ENCODE peak calls at places on chromosomes 7 and 10, in seven cellular contexts. D is Panc1, I is EL, M is A172, H is fibroblast of lung, K is brain microvascular endothelial cell, S is AG09319. Q is an unnamed sample.

GRCh38 chr7:94400643-94401042 is 5.9 kb downstream of the COL1A2 start:
- DNase-seq in I (peak), D (no peak), S (no peak), K (no peak), M (no peak), H (peak), Q (no peak)

GRCh38 chr10:5493698-5494097 is 5.7 kb downstream of the CALML5 start:
- DNase-seq in K (no peak), I (no peak), S (no peak), M (no peak), D (no peak), H (no peak), Q (no peak)

GRCh38 chr7:50970092-50970491 is 187.4 kb upstream of the GRB10 start:
- DNase-seq in D (no peak), M (no peak), K (no peak), H (no peak), I (no peak), S (no peak), Q (no peak)

GRCh38 chr7:81447351-81447952 is 322.4 kb downstream of the HGF start:
- DNase-seq in K (peak), I (peak), H (peak), S (peak), M (peak), D (peak), Q (peak)

GRCh38 chr10:26787362-26787761 is 73.4 kb downstream of the ABI1 start:
- DNase-seq in H (no peak), I (no peak), S (no peak), K (no peak), D (no peak), M (no peak), Q (no peak)

GRCh38 chr7:140674899-140675701 is 2.4 kb downstream of the ADCK2 start:
- DNase-seq in K (peak), D (no peak), S (peak), I (peak), H (peak), M (peak), Q (peak)

GRCh38 chr10:110273474-110273873 is 31.2 kb downstream of the SMNDC1 start:
- DNase-seq in S (peak), D (no peak), M (peak), I (peak), K (peak), H (peak), Q (peak)

GRCh38 chr7:1248459-1249131 is 15.9 kb downstream of the UNCX start:
- DNase-seq in H (no peak), I (no peak), M (no peak), S (no peak), K (no peak), D (no peak), Q (no peak)

GRCh38 chr7:3461923-3462322 is 160.9 kb downstream of the SDK1 start:
- DNase-seq in I (no peak), D (no peak), H (no peak), S (no peak), M (no peak), K (no peak), Q (no peak)

GRCh38 chr10:11825796-11826414 is 2.7 kb downstream of the PROSER2 start:
- DNase-seq in M (no peak), K (no peak), I (no peak), S (no peak), D (no peak), H (no peak), Q (no peak)

GRCh38 chr10:124522131-124522902 is 60.7 kb downstream of the LHPP start:
- DNase-seq in I (no peak), H (no peak), M (no peak), K (no peak), S (no peak), D (no peak), Q (no peak)

GRCh38 chr10:46288601-46289206 is 1.9 kb downstream of the ANTXRL start:
- DNase-seq in M (no peak), K (no peak), D (no peak), H (no peak), S (no peak), I (no peak), Q (no peak)

GRCh38 chr10:94439275-94439861 is 37.0 kb downstream of the TBC1D12 start:
- DNase-seq in M (peak), S (no peak), K (no peak), I (peak), D (no peak), H (peak), Q (peak)

GRCh38 chr7:24477807-24478655 is 95.2 kb upstream of the PALS2 start:
- DNase-seq in S (peak), D (no peak), I (peak), K (peak), M (peak), H (peak), Q (peak)

GRCh38 chr10:128626397-128627060 is 500.3 kb upstream of the MKI67 start:
- DNase-seq in D (no peak), H (no peak), M (no peak), I (no peak), S (no peak), K (no peak), Q (no peak)

GRCh38 chr7:106679153-106679931 is 18.4 kb upstream of the CCDC71L start:
- DNase-seq in I (peak), S (no peak), K (peak), H (peak), M (peak), D (no peak), Q (no peak)

GRCh38 chr7:79692015-79692414 is 238.5 kb upstream of the MAGI2 start:
- DNase-seq in H (peak), K (peak), S (peak), M (peak), D (no peak), I (peak), Q (peak)

GRCh38 chr10:122505011-122505410 is 43.7 kb downstream of the HTRA1 start:
- DNase-seq in D (no peak), K (no peak), H (no peak), I (no peak), S (no peak), M (no peak), Q (no peak)

GRCh38 chr7:101222275-101222830 is 4.4 kb downstream of the ZNHIT1 start:
- DNase-seq in D (no peak), S (no peak), M (no peak), I (no peak), H (no peak), K (no peak), Q (no peak)

GRCh38 chr7:145263886-145264285 is 428.0 kb upstream of the TPK1 start:
- DNase-seq in M (no peak), I (no peak), K (no peak), D (no peak), S (no peak), H (no peak), Q (no peak)

GRCh38 chr7:50857804-50858203 is 75.1 kb upstream of the GRB10 start:
- DNase-seq in D (no peak), I (no peak), H (no peak), K (no peak), M (no peak), S (no peak), Q (no peak)

GRCh38 chr7:100003711-100004661 is 11.4 kb upstream of the ZKSCAN1 start:
- DNase-seq in M (no peak), S (no peak), I (no peak), H (no peak), K (no peak), D (no peak), Q (no peak)

GRCh38 chr10:106401161-106401560 is 763.3 kb downstream of the SORCS1 start:
- DNase-seq in S (no peak), M (no peak), D (no peak), I (peak), K (no peak), H (no peak), Q (no peak)

GRCh38 chr7:55427279-55427788 is 62.2 kb downstream of the LANCL2 start:
- DNase-seq in M (no peak), D (no peak), S (no peak), I (no peak), K (no peak), H (peak), Q (no peak)

GRCh38 chr10:62584726-62585125 is 210.6 kb downstream of the ZNF365 start:
- DNase-seq in H (peak), S (no peak), D (no peak), I (peak), M (peak), K (no peak), Q (no peak)

GRCh38 chr10:23448323-23448722 is 9.4 kb downstream of the OTUD1 start:
- DNase-seq in H (no peak), S (no peak), M (no peak), K (no peak), I (no peak), D (no peak), Q (no peak)

GRCh38 chr7:50556247-50556976 is 8.8 kb downstream of the DDC start:
- DNase-seq in S (no peak), I (no peak), H (no peak), M (no peak), D (no peak), K (no peak), Q (no peak)

GRCh38 chr7:50560865-50561351 is 4.3 kb downstream of the DDC start:
- DNase-seq in D (no peak), S (no peak), H (no peak), I (no peak), K (no peak), M (no peak), Q (no peak)

GRCh38 chr10:30098624-30099023 is 39.2 kb upstream of the JCAD start:
- DNase-seq in M (peak), H (peak), D (no peak), I (peak), S (peak), K (peak), Q (peak)

GRCh38 chr10:113704637-113705343 is 25.1 kb downstream of the CASP7 start:
- DNase-seq in S (no peak), M (peak), D (peak), H (peak), K (peak), I (peak), Q (peak)

GRCh38 chr10:121667948-121668335 is 69.7 kb upstream of the FGFR2 start:
- DNase-seq in H (peak), M (no peak), S (no peak), D (no peak), K (no peak), I (no peak), Q (no peak)

GRCh38 chr7:10973942-10974716 is 457 bp downstream of the PHF14 start:
- DNase-seq in H (peak), S (peak), M (peak), I (peak), K (peak), D (no peak), Q (peak)

GRCh38 chr10:99937630-99938029 is 72.1 kb downstream of the DNMBP start:
- DNase-seq in I (no peak), M (no peak), H (no peak), K (no peak), S (no peak), D (no peak), Q (no peak)

Q was measured in stromal cell of bone marrow.